ENCODE peak calls at places on chromosomes 5 and 9, in six cellular contexts. H is CD8-positive, alpha-beta T cell; V is IMR-90; T is ovary; B is fibroblast of pulmonary artery; J is kidney. M is an unnamed sample.

GRCh38 chr5:126846756-126847155 is 69.8 kb downstream of the LMNB1 start:
- DNase-seq in J (no peak), B (no peak), T (no peak), V (no peak), H (no peak), M (no peak)

GRCh38 chr5:167951121-167951520 is 340.3 kb upstream of the WWC1 start:
- DNase-seq in V (no peak), H (no peak), B (no peak), J (no peak), T (no peak), M (peak)

GRCh38 chr9:98180996-98181395 is 11.4 kb downstream of the CORO2A start:
- DNase-seq in T (no peak), J (no peak), H (no peak), B (no peak), V (no peak), M (no peak)

GRCh38 chr9:93577940-93578682 is 1.7 kb downstream of the PHF2 start:
- DNase-seq in T (peak), B (no peak), V (no peak), H (no peak), J (no peak), M (no peak)

GRCh38 chr9:18441245-18441644 is 32.7 kb upstream of the ADAMTSL1 start:
- DNase-seq in J (no peak), T (no peak), H (no peak), B (no peak), V (peak), M (peak)

GRCh38 chr9:24436761-24437160 is 108.9 kb downstream of the IZUMO3 start:
- DNase-seq in T (no peak), H (no peak), B (no peak), V (no peak), J (no peak), M (no peak)

GRCh38 chr9:105054488-105054887 is 126.5 kb upstream of the ABCA1 start:
- DNase-seq in T (no peak), J (no peak), B (peak), V (peak), H (no peak), M (peak)

GRCh38 chr9:31597977-31598376 is 786.5 kb upstream of the ACO1 start:
- DNase-seq in B (no peak), V (no peak), H (no peak), T (no peak), J (no peak), M (peak)

GRCh38 chr5:42951169-42951846 is 88.8 kb downstream of the ANXA2R start:
- DNase-seq in J (peak), T (peak), H (peak), V (peak), B (peak), M (peak)

GRCh38 chr9:90871327-90871935 is 69.8 kb downstream of the SYK start:
- DNase-seq in B (no peak), T (no peak), J (no peak), H (no peak), V (no peak), M (no peak)

GRCh38 chr9:557601-558201 is 283.8 kb upstream of the DMRT1 start:
- DNase-seq in J (no peak), H (no peak), V (no peak), T (no peak), B (peak), M (no peak)

GRCh38 chr5:104951829-104952228 is 1389.2 kb upstream of the NUDT12 start:
- DNase-seq in B (no peak), H (no peak), V (no peak), J (no peak), T (no peak), M (no peak)

GRCh38 chr5:38208782-38209378 is 49.5 kb upstream of the EGFLAM start:
- DNase-seq in T (peak), B (peak), V (peak), H (no peak), J (no peak), M (peak)

GRCh38 chr5:79236364-79236969 is 536 bp downstream of the JMY start:
- DNase-seq in V (peak), J (peak), B (peak), T (no peak), H (peak), M (peak)

GRCh38 chr9:33161589-33162132 is 5.5 kb downstream of the B4GALT1 start:
- DNase-seq in B (no peak), H (no peak), J (no peak), T (no peak), V (no peak), M (no peak)

GRCh38 chr9:97983524-97984187 is 515 bp downstream of the ANP32B start:
- DNase-seq in H (peak), V (peak), J (peak), T (peak), B (peak), M (peak)

GRCh38 chr9:6239694-6240093 is 24.1 kb downstream of the IL33 start:
- DNase-seq in H (no peak), B (peak), V (peak), J (no peak), T (no peak), M (peak)

GRCh38 chr9:113973963-113974413 is 97.9 kb downstream of the ZNF618 start:
- DNase-seq in B (peak), T (no peak), V (peak), J (no peak), H (no peak), M (no peak)

GRCh38 chr9:94920439-94920951 is 194.0 kb downstream of the AOPEP start:
- DNase-seq in V (peak), H (no peak), J (peak), T (peak), B (peak), M (peak)

GRCh38 chr9:91163441-91163772 is 198.3 kb downstream of the AUH start:
- DNase-seq in B (no peak), H (no peak), T (no peak), V (no peak), J (no peak), M (no peak)

GRCh38 chr9:2559212-2560152 is 62.1 kb upstream of the VLDLR start:
- DNase-seq in J (peak), V (peak), H (no peak), T (peak), B (peak), M (peak)

GRCh38 chr5:34001231-34001935 is 6.5 kb downstream of the AMACR start:
- DNase-seq in T (peak), J (no peak), H (no peak), B (peak), V (peak), M (peak)

GRCh38 chr5:82924990-82925385 is 152.2 kb downstream of the TMEM167A start:
- DNase-seq in J (no peak), T (no peak), H (no peak), B (peak), V (no peak), M (peak)

GRCh38 chr9:134633362-134634142 is 8.1 kb upstream of the COL5A1 start:
- DNase-seq in B (no peak), J (peak), H (no peak), T (peak), V (no peak), M (no peak)

GRCh38 chr9:134775552-134775951 is 105.1 kb upstream of the FCN2 start:
- DNase-seq in J (no peak), H (no peak), B (peak), T (no peak), V (peak), M (peak)

GRCh38 chr9:129595903-129596540 is 24.9 kb downstream of the C9orf50 start:
- DNase-seq in B (no peak), T (no peak), V (no peak), H (no peak), J (no peak), M (no peak)

DNA sequence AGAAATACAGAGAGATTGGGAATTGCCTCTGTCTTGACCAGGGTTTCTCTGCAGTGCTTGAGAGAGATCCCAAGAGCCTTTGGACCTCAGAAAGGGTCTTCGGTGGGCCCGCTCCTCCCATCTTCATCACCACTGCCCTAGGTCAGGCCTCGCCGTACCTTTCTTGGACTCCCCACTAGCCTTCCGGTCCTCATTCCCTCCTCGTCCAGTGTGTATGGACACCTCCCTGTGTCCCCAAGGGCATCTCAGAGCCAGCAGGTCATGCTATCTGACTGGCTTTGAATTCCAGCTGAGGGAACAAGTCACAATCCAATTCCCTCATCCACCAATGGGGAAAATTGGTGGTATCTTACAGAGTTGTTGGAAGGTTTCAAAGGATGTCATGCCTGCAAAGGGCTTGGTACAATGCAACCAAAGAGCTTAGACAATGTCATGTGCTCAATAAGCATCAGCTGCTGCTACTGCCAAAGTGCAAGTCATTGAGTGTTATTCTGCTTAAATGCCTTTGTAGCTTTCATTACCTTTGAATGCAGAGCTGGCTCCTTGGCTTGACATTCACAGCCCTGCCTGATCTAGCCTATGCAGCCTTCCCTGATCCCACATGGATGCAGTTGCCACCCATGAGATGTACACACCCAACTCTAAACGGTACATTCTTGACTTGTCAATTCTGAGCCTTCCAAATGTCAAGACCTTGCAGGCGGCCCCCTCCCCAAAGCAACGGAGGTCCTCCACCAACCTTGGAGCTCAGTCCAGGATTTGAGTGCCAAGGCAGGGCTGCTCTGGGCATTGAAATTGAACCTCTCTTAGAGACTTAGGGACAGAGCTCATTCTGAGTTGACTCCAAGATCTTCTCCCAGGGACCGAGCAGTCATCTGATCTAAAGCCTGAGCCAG is 58.0 kb downstream of the HRH2 start:
- DNase-seq in J (peak), B (no peak), H (no peak), T (no peak), V (no peak), M (no peak)
- TF ChIP-seq CTCF in J (no peak), B (no peak), H (no peak), T (no peak), V (no peak), M (no peak)

GRCh38 chr5:100520348-100520747 is 14.8 kb upstream of the FAM174A start:
- DNase-seq in B (no peak), J (no peak), H (no peak), V (no peak), T (no peak), M (no peak)

GRCh38 chr5:100518377-100518776 is 16.8 kb upstream of the FAM174A start:
- DNase-seq in V (no peak), J (no peak), T (no peak), B (no peak), H (no peak), M (no peak)

GRCh38 chr5:100519075-100519474 is 16.1 kb upstream of the FAM174A start:
- DNase-seq in B (no peak), H (no peak), V (no peak), T (no peak), J (no peak), M (no peak)

GRCh38 chr5:100517301-100517974 is 17.7 kb upstream of the FAM174A start:
- DNase-seq in B (no peak), V (no peak), H (no peak), T (no peak), J (no peak), M (no peak)

DNA sequence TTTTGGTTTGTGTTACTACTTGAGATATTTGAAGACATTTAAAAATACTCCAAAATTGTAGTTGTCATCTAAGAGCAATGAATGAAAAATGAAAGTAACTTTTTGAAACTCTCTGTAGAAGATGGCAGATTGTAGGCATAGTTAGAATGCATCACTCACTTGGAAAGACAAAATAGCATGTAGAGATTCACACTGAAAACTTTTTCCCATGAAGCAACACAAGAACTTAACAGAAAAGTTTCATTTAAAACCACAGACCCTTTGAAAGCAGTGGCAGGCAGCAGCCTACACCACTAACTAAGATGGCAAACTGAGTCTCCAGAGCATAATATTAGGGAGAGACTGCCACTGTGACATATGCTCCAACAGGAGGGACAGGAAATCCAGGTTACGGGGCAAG is 18.9 kb upstream of the FAM174A start:
- DNase-seq in T (no peak), B (no peak), V (no peak), J (no peak), H (no peak), M (no peak)
- H3K4me3 ChIP-seq in T (no peak), B (no peak), V (no peak), J (no peak), H (no peak), M (no peak)

DNA sequence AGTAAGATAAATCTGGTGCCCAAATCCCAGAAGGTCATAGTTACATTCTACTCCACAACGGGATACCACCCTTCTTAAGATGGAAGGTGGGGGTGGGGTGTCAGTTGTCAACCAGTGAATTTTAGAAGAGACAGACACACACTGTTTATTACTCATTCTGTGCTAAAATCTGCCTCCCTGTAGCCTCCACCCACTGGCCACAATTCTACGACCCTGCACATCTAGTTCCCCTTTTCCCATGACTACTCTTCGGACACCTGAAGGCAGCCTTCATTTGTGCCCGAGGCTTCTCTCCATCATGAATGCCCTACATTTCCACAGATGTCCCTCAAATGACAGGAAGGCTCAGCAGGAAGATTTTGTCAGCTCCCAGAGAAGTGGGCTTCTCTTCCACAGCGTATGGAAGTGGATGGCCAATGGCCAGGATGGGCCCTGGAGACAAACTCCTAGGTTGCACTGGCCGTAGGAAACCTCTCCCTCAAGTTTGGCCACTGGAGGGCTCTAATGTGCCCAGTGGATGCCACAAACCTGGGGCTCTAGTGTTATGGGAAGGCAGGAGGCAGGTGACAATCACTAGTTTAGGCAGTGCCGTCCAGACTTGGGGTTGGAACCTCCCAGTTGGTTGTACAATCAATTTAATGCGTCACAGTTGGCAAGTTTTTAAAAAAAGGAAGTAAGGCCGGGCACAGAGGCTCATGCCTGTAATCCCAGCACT is 46.6 kb downstream of the PTPN3 start:
- DNase-seq in B (no peak), V (no peak), T (no peak), H (no peak), J (no peak), M (no peak)
- TF ChIP-seq CTCF in B (no peak), V (no peak), T (no peak), H (no peak), J (no peak), M (peak)

GRCh38 chr9:111900934-111901612 is 4.5 kb downstream of the UGCG start:
- DNase-seq in T (no peak), B (no peak), J (no peak), V (no peak), H (no peak), M (no peak)
- H3K4me3 ChIP-seq in T (no peak), B (peak), J (peak), V (peak), H (no peak), M (peak)

GRCh38 chr5:107570805-107571531 is 99.8 kb downstream of the EFNA5 start:
- DNase-seq in T (no peak), J (no peak), V (no peak), B (peak), H (peak), M (peak)
- TF ChIP-seq CTCF in T (no peak), J (no peak), V (no peak), B (no peak), H (no peak), M (no peak)

GRCh38 chr5:141874262-141874964 is 3.8 kb downstream of the PCDH1 start:
- DNase-seq in B (no peak), V (no peak), T (no peak), H (no peak), J (no peak), M (no peak)
- H3K4me3 ChIP-seq in B (no peak), V (no peak), T (no peak), H (no peak), J (peak), M (no peak)

GRCh38 chr5:89081360-89081759 is 198.4 kb upstream of the MEF2C start:
- DNase-seq in B (no peak), V (no peak), T (no peak), J (no peak), H (no peak), M (no peak)
- TF ChIP-seq CTCF in B (no peak), V (no peak), T (no peak), J (no peak), H (no peak), M (no peak)

GRCh38 chr9:96217756-96218693 is 84.0 kb downstream of the HSD17B3 start:
- DNase-seq in T (peak), H (peak), V (peak), J (peak), B (peak), M (peak)
- H3K4me3 ChIP-seq in T (peak), H (peak), V (peak), J (peak), B (peak), M (peak)

GRCh38 chr9:74762950-74763349 is 124.8 kb downstream of the TRPM6 start:
- DNase-seq in T (no peak), H (no peak), V (no peak), J (no peak), B (no peak), M (no peak)
- TF ChIP-seq CTCF in T (no peak), H (no peak), V (no peak), J (no peak), B (no peak), M (peak)

GRCh38 chr5:60488466-60489130 is 211.4 kb downstream of the DEPDC1B start:
- DNase-seq in H (no peak), T (no peak), V (no peak), B (no peak), J (no peak), M (peak)
- H3K4me3 ChIP-seq in H (no peak), T (no peak), V (no peak), B (no peak), J (peak), M (no peak)